ENCODE peak calls at places on chromosomes 4 and X, in nine cellular contexts. J is HFF-Myc; T is foreskin fibroblast; H is activated CD4-positive, alpha-beta T cell treated with anti-CD3 and anti-CD28 coated beads, Interleukin-2, amount 10 ng/mL, durations not matched to agents 7 days and 5 days; X is heart left ventricle; C is adrenal gland; Y is stimulated activated CD4-positive, alpha-beta T cell treated with anti-CD3 and anti-CD28 coated beads, Interleukin-4, amount 100 ng/mL, for 1 hour; L is T-helper 17 cell; K is HT1080. U is an unnamed sample.
A peak's percentile ranks its signal among the peaks of the same experiment; 100 is the strongest.

GRCh38 chrX:112527903-112528302 is 151.8 kb downstream of the LHFPL1 start:
- DNase-seq in J (no peak), T (no peak), H (no peak), X (no peak), C (no peak), Y (no peak), L (no peak), K (no peak), U (no peak)

GRCh38 chr4:159105761-159106243 is 2.9 kb downstream of the RAPGEF2 start:
- DNase-seq in J (no peak), T (peak; percentile 17), H (no peak), X (no peak), C (no peak), Y (no peak), L (no peak), K (peak; percentile 87), U (peak; percentile 64)

GRCh38 chr4:6938237-6938636 is 28.6 kb downstream of the TBC1D14 start:
- DNase-seq in J (no peak), T (no peak), H (no peak), X (peak; percentile 50), C (peak; percentile 69), Y (no peak), L (no peak), K (peak; percentile 56), U (no peak)

GRCh38 chrX:47863187-47863586 is 26.5 kb downstream of the ZNF81 start:
- DNase-seq in J (no peak), T (no peak), H (no peak), X (no peak), C (peak; percentile 65), Y (no peak), L (no peak), K (no peak), U (no peak)

GRCh38 chr4:134018845-134019244 is 182.7 kb downstream of the PABPC4L start:
- DNase-seq in J (no peak), T (no peak), H (no peak), X (no peak), C (no peak), Y (no peak), L (no peak), K (no peak), U (no peak)

GRCh38 chr4:147976341-147976928 is 244.5 kb downstream of the ARHGAP10 start:
- DNase-seq in J (no peak), T (no peak), H (no peak), X (no peak), C (no peak), Y (no peak), L (no peak), K (no peak), U (no peak)

GRCh38 chrX:132631579-132632232 is 142.9 kb upstream of the MBNL3 start:
- DNase-seq in J (no peak), T (no peak), H (no peak), X (no peak), C (no peak), Y (no peak), L (no peak), K (peak; percentile 36), U (no peak)

GRCh38 chr4:3729188-3729884 is 36.8 kb upstream of the ADRA2C start:
- DNase-seq in J (no peak), T (peak; percentile 26), H (no peak), X (no peak), C (no peak), Y (no peak), L (no peak), K (no peak), U (no peak)

GRCh38 chr4:15197005-15197404 is 194.7 kb downstream of the CPEB2 start:
- DNase-seq in J (no peak), T (no peak), H (no peak), X (no peak), C (no peak), Y (no peak), L (no peak), K (peak; percentile 15), U (no peak)

GRCh38 chr4:106773106-106773905 is 262.8 kb downstream of the DKK2 start:
- DNase-seq in J (no peak), T (peak; percentile 56), H (no peak), X (no peak), C (no peak), Y (no peak), L (no peak), K (no peak), U (no peak)

GRCh38 chr4:153577053-153577452 is 107.0 kb upstream of the TLR2 start:
- DNase-seq in J (no peak), T (no peak), H (no peak), X (no peak), C (no peak), Y (no peak), L (no peak), K (no peak), U (no peak)

GRCh38 chr4:104966349-104967033 is 180.2 kb upstream of the TET2 start:
- DNase-seq in J (no peak), T (no peak), H (peak; percentile 58), X (no peak), C (no peak), Y (no peak), L (no peak), K (no peak), U (peak; percentile 72)

GRCh38 chrX:56764153-56764974 is 35.3 kb downstream of the NBDY start:
- DNase-seq in J (peak; percentile 37), T (peak; percentile 41), H (peak; percentile 83), X (peak; percentile 59), C (peak; percentile 65), Y (peak; percentile 43), L (peak; percentile 29), K (peak; percentile 50), U (peak; percentile 65)

GRCh38 chr4:8540586-8540985 is 39.6 kb upstream of the GPR78 start:
- DNase-seq in J (no peak), T (no peak), H (no peak), X (no peak), C (no peak), Y (no peak), L (no peak), K (no peak), U (no peak)

GRCh38 chr4:12787261-12787660 is 696.9 kb downstream of the RAB28 start:
- DNase-seq in J (no peak), T (no peak), H (no peak), X (no peak), C (no peak), Y (no peak), L (no peak), K (no peak), U (no peak)

GRCh38 chr4:8019396-8020365 is 80.0 kb upstream of the AFAP1 start:
- DNase-seq in J (no peak), T (no peak), H (no peak), X (no peak), C (no peak), Y (no peak), L (no peak), K (no peak), U (no peak)

GRCh38 chr4:84908876-84909275 is 57.6 kb downstream of the WDFY3 start:
- DNase-seq in J (no peak), T (no peak), H (no peak), X (no peak), C (no peak), Y (no peak), L (no peak), K (no peak), U (no peak)

GRCh38 chrX:48589482-48590162 is 7.7 kb upstream of the WDR13 start:
- DNase-seq in J (no peak), T (no peak), H (no peak), X (no peak), C (no peak), Y (no peak), L (no peak), K (no peak), U (no peak)

GRCh38 chr4:8648296-8648695 is 55.7 kb downstream of the CPZ start:
- DNase-seq in J (no peak), T (no peak), H (no peak), X (no peak), C (no peak), Y (no peak), L (no peak), K (no peak), U (no peak)

GRCh38 chr4:140085062-140085622 is 68.8 kb downstream of the MAML3 start:
- DNase-seq in J (no peak), T (no peak), H (no peak), X (no peak), C (no peak), Y (no peak), L (no peak), K (no peak), U (no peak)

GRCh38 chr4:8788174-8788573 is 83.5 kb downstream of the HMX1 start:
- DNase-seq in J (no peak), T (no peak), H (no peak), X (no peak), C (no peak), Y (no peak), L (no peak), K (no peak), U (no peak)

GRCh38 chr4:74370912-74371311 is 6.0 kb downstream of the EREG start:
- DNase-seq in J (peak; percentile 66), T (peak; percentile 65), H (peak; percentile 20), X (no peak), C (peak; percentile 12), Y (no peak), L (no peak), K (peak; percentile 63), U (peak; percentile 41)

GRCh38 chrX:130704053-130705038 is 198.7 kb downstream of the ENOX2 start:
- DNase-seq in J (no peak), T (peak; percentile 23), H (no peak), X (no peak), C (no peak), Y (no peak), L (no peak), K (peak; percentile 33), U (no peak)

U was measured in activated CD8-positive, alpha-beta T cell treated with anti-CD3 and anti-CD28 coated beads for 36 hours.